ENCODE peak calls at places on chromosomes 3 and 15, in nine cellular contexts. I is DND-41, B is IMR-90, G is cardiac muscle cell, U is fibroblast of lung, L is HepG2, D is H1, Z is upper lobe of left lung, J is upper lobe of right lung. S is an unnamed sample.

GRCh38 chr3:172317984-172318383 is 130.3 kb downstream of the GHSR start:
- DNase-seq in G (no peak), J (no peak), Z (peak; percentile 24), U (peak; percentile 96), D (no peak), B (peak; percentile 96), L (no peak), I (no peak), S (no peak)

GRCh38 chr3:184315506-184315867 is 1.1 kb downstream of the EIF4G1 start:
- DNase-seq in U (peak; percentile 25), G (no peak), B (no peak), L (no peak), I (no peak), D (no peak), Z (no peak), J (no peak), S (no peak)

GRCh38 chr3:125231895-125232294 is 19.3 kb upstream of the SLC12A8 start:
- DNase-seq in D (no peak), I (no peak), B (peak; percentile 87), G (no peak), Z (no peak), U (peak; percentile 74), L (no peak), J (no peak), S (no peak)

GRCh38 chr15:95979286-95979685 is 351.2 kb upstream of the NR2F2 start:
- DNase-seq in L (no peak), D (no peak), U (no peak), Z (no peak), I (no peak), G (no peak), J (no peak), B (no peak), S (no peak)

GRCh38 chr3:197368821-197369220 is 70.4 kb upstream of the DLG1 start:
- DNase-seq in G (no peak), U (no peak), B (no peak), J (no peak), I (no peak), Z (no peak), D (no peak), L (no peak), S (no peak)

GRCh38 chr15:25849431-25849921 is 13.7 kb downstream of the ATP10A start:
- DNase-seq in G (no peak), Z (no peak), B (peak; percentile 83), J (no peak), U (peak; percentile 81), I (no peak), D (no peak), L (no peak), S (no peak)

GRCh38 chr3:177905895-177906511 is 630.2 kb upstream of the KCNMB2 start:
- DNase-seq in U (peak; percentile 61), B (peak; percentile 83), D (no peak), J (no peak), L (no peak), Z (no peak), G (no peak), I (no peak), S (no peak)

GRCh38 chr3:13684350-13684749 is 135.4 kb downstream of the FBLN2 start:
- DNase-seq in Z (no peak), G (no peak), U (no peak), B (no peak), L (no peak), I (no peak), J (no peak), D (no peak), S (no peak)

GRCh38 chr3:177147790-177148189 is 49.5 kb downstream of the TBL1XR1 start:
- DNase-seq in Z (no peak), J (no peak), U (no peak), B (no peak), D (no peak), I (no peak), G (no peak), L (no peak), S (no peak)

GRCh38 chr3:190323241-190323617 is 983 bp upstream of the CLDN1 start:
- DNase-seq in B (no peak), I (no peak), U (no peak), J (no peak), Z (no peak), D (no peak), L (no peak), G (no peak), S (no peak)

GRCh38 chr3:53159415-53160135 is 1.4 kb upstream of the PRKCD start:
- DNase-seq in U (no peak), L (peak; percentile 95), D (no peak), B (no peak), G (no peak), J (no peak), Z (peak; percentile 72), I (no peak), S (no peak)

DNA sequence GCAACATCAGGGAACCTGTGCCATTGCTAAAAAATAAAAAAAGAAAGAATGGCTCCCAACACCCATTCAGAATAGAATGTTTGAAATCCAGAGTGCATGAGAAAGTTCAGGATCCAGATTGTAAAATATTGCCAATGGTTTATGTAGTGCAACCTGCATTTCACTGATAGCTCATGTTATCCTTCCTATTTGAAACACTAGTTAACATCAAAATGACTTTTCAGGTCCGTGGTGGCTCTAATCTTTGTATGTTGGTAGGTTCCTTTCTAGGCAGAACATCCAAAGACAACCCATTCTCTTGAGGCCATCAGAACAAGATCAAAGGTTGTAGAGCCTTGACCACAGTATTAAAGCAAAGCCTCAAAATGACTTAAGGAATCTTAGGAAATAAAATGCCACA is 51.0 kb downstream of the PLCL2 start:
- DNase-seq in D (no peak), J (no peak), L (no peak), Z (no peak), U (no peak), G (no peak), I (no peak), B (no peak), S (no peak)
- H3K4me1 ChIP-seq in D (peaks cover 3% of the 10 kb centered on the region), J (no peaks in the 10 kb centered on the region), L (no peaks in the 10 kb centered on the region), Z (no peaks in the 10 kb centered on the region), U (no peaks in the 10 kb centered on the region), G (peaks cover 33% of the 10 kb centered on the region), I (peaks cover 12% of the 10 kb centered on the region), B (no peaks in the 10 kb centered on the region), S (peaks cover 54% of the 10 kb centered on the region)

GRCh38 chr3:42063886-42064285 is 27.3 kb upstream of the TRAK1 start:
- DNase-seq in Z (no peak), D (no peak), U (peak; percentile 68), J (no peak), G (no peak), L (no peak), I (no peak), B (peak; percentile 79), S (no peak)

GRCh38 chr3:42070089-42070885 is 20.9 kb upstream of the TRAK1 start:
- DNase-seq in G (no peak), U (no peak), Z (no peak), J (no peak), I (no peak), B (peak; percentile 18), L (no peak), D (no peak), S (no peak)

GRCh38 chr3:42068303-42069088 is 22.7 kb upstream of the TRAK1 start:
- DNase-seq in Z (no peak), L (no peak), G (no peak), U (no peak), I (no peak), J (no peak), D (no peak), B (no peak), S (no peak)

GRCh38 chr3:42066516-42067181 is 24.5 kb upstream of the TRAK1 start:
- DNase-seq in J (no peak), L (peak; percentile 48), G (no peak), B (peak; percentile 74), I (no peak), U (peak; percentile 68), Z (no peak), D (no peak), S (no peak)

GRCh38 chr3:42067324-42067723 is 23.8 kb upstream of the TRAK1 start:
- DNase-seq in U (peak; percentile 74), L (no peak), I (no peak), J (no peak), Z (no peak), D (no peak), G (no peak), B (peak; percentile 63), S (no peak)
- H3K4me3 ChIP-seq in U (peak overlapping the region; percentile 8), L (no peak overlapping the region), I (no peak overlapping the region), J (no peak overlapping the region), Z (no peak overlapping the region), D (no peak overlapping the region), G (no peak overlapping the region), B (no peak overlapping the region), S (no peak overlapping the region)

GRCh38 chr3:72284485-72284884 is 499.5 kb upstream of the PROK2 start:
- DNase-seq in B (no peak), L (no peak), U (no peak), I (no peak), Z (no peak), G (no peak), D (no peak), J (no peak), S (no peak)
- H3K27me3 ChIP-seq in B (peaks cover 37% of the 10 kb centered on the region), L (peaks cover 18% of the 10 kb centered on the region), U (peaks cover 35% of the 10 kb centered on the region), I (peaks cover 3% of the 10 kb centered on the region), Z (no peaks in the 10 kb centered on the region), G (no peaks in the 10 kb centered on the region), D (no peaks in the 10 kb centered on the region), J (no peaks in the 10 kb centered on the region), S (no peaks in the 10 kb centered on the region)

DNA sequence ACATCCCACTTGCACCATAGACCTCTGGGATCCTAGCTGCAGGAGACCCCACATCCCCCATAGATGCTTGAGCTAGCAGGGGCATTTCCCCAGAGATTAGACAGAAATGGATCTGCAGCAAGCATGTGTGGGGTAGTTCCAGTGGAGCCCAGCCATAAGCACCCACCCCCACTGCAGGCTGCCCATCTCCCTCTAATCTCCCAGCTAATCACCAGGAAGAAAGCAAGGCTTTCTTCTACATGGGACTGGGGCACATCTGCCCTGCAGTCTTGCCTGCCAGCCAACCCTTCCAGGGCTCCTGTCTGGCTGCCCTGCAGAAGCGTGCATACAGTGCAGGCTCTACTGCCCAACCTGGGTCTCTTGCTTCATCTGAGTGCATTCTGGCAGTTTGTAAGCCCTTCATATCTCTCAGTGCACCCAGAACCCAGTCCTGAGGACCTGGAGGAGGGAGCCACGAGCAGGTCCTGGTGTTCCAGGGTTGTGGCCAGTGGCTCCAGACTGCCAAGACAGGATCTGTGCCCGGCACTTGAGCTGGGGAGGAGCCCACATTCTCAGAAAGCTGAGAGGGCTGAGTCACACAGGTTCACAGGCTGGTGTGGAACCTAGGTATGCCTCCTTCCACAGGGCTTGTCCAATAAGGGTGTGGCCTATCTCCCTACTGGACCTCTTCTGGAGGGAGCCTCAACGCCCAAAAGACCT is 49.9 kb upstream of the IGSF11 start:
- DNase-seq in Z (peak; percentile 62), D (no peak), I (no peak), L (no peak), G (no peak), B (no peak), J (peak; percentile 69), U (no peak), S (no peak)
- H3K4me1 ChIP-seq in Z (no peaks in the 10 kb centered on the region), D (no peaks in the 10 kb centered on the region), I (no peaks in the 10 kb centered on the region), L (no peaks in the 10 kb centered on the region), G (no peaks in the 10 kb centered on the region), B (no peaks in the 10 kb centered on the region), J (no peaks in the 10 kb centered on the region), U (no peaks in the 10 kb centered on the region), S (no peaks in the 10 kb centered on the region)

GRCh38 chr15:48880070-48880634 is 2.2 kb downstream of the EID1 start:
- DNase-seq in L (no peak), D (no peak), B (no peak), I (no peak), G (no peak), Z (no peak), U (no peak), J (no peak), S (no peak)
- H3K4me3 ChIP-seq in L (no peak overlapping the region), D (no peak overlapping the region), B (peak overlapping the region; percentile 20), I (peak overlapping the region; percentile 68), G (no peak overlapping the region), Z (no peak overlapping the region), U (peak overlapping the region; percentile 98), J (no peak overlapping the region), S (no peak overlapping the region)

S was measured in CD8-positive, alpha-beta memory T cell.